ENCODE peak calls at places on chromosome 3, in four cellular contexts. One of them, this sample, is unnamed.

GRCh38 chr3:152650177-152650576 is 184.8 kb upstream of the P2RY1 start:
- DNase-seq in brain microvascular endothelial cell: no peak
- DNase-seq in CD4-positive, CD25-positive, alpha-beta regulatory T cell: no peak
- DNase-seq in dorsolateral prefrontal cortex: peak; percentile 89
- DNase-seq in this sample: no peak

GRCh38 chr3:43659250-43659880 is 31.4 kb upstream of the ABHD5 start:
- DNase-seq in brain microvascular endothelial cell: no peak
- DNase-seq in CD4-positive, CD25-positive, alpha-beta regulatory T cell: peak; percentile 26
- DNase-seq in dorsolateral prefrontal cortex: no peak
- DNase-seq in this sample: no peak

GRCh38 chr3:31918179-31919165 is 62.6 kb downstream of the OSBPL10 start:
- DNase-seq in brain microvascular endothelial cell: no peak
- DNase-seq in CD4-positive, CD25-positive, alpha-beta regulatory T cell: peak; percentile 68
- DNase-seq in dorsolateral prefrontal cortex: no peak
- DNase-seq in this sample: no peak

GRCh38 chr3:141425523-141426233 is 57.4 kb downstream of the ZBTB38 start:
- DNase-seq in brain microvascular endothelial cell: no peak
- DNase-seq in CD4-positive, CD25-positive, alpha-beta regulatory T cell: no peak
- DNase-seq in dorsolateral prefrontal cortex: no peak
- DNase-seq in this sample: no peak

GRCh38 chr3:118544458-118544857 is 490.2 kb downstream of the IGSF11 start:
- DNase-seq in brain microvascular endothelial cell: no peak
- DNase-seq in CD4-positive, CD25-positive, alpha-beta regulatory T cell: no peak
- DNase-seq in dorsolateral prefrontal cortex: no peak
- DNase-seq in this sample: no peak

GRCh38 chr3:194559530-194559929 is 72.7 kb upstream of the ATP13A3 start:
- DNase-seq in brain microvascular endothelial cell: no peak
- DNase-seq in CD4-positive, CD25-positive, alpha-beta regulatory T cell: no peak
- DNase-seq in dorsolateral prefrontal cortex: no peak
- DNase-seq in this sample: no peak

GRCh38 chr3:15899438-15899837 is 101.7 kb upstream of the ANKRD28 start:
- DNase-seq in brain microvascular endothelial cell: peak; percentile 69
- DNase-seq in CD4-positive, CD25-positive, alpha-beta regulatory T cell: peak; percentile 6
- DNase-seq in dorsolateral prefrontal cortex: no peak
- DNase-seq in this sample: no peak

GRCh38 chr3:155604126-155604525 is 140.7 kb downstream of the PLCH1 start:
- DNase-seq in brain microvascular endothelial cell: no peak
- DNase-seq in CD4-positive, CD25-positive, alpha-beta regulatory T cell: no peak
- DNase-seq in dorsolateral prefrontal cortex: no peak
- DNase-seq in this sample: no peak

GRCh38 chr3:143302638-143303171 is 183.1 kb downstream of the CHST2 start:
- DNase-seq in brain microvascular endothelial cell: peak; percentile 80
- DNase-seq in CD4-positive, CD25-positive, alpha-beta regulatory T cell: no peak
- DNase-seq in dorsolateral prefrontal cortex: peak; percentile 22
- DNase-seq in this sample: peak; percentile 70

GRCh38 chr3:46183330-46183729 is 24.8 kb downstream of the CCR1 start:
- DNase-seq in brain microvascular endothelial cell: no peak
- DNase-seq in CD4-positive, CD25-positive, alpha-beta regulatory T cell: no peak
- DNase-seq in dorsolateral prefrontal cortex: no peak
- DNase-seq in this sample: no peak

GRCh38 chr3:188854395-188855149 is 317.2 kb upstream of the TPRG1 start:
- DNase-seq in brain microvascular endothelial cell: no peak
- DNase-seq in CD4-positive, CD25-positive, alpha-beta regulatory T cell: no peak
- DNase-seq in dorsolateral prefrontal cortex: no peak
- DNase-seq in this sample: no peak

GRCh38 chr3:154247806-154248480 is 76.3 kb downstream of the DHX36 start:
- DNase-seq in brain microvascular endothelial cell: no peak
- DNase-seq in CD4-positive, CD25-positive, alpha-beta regulatory T cell: no peak
- DNase-seq in dorsolateral prefrontal cortex: no peak
- DNase-seq in this sample: no peak

GRCh38 chr3:120673116-120673515 is 8.9 kb downstream of the HGD start:
- DNase-seq in brain microvascular endothelial cell: no peak
- DNase-seq in CD4-positive, CD25-positive, alpha-beta regulatory T cell: no peak
- DNase-seq in dorsolateral prefrontal cortex: no peak
- DNase-seq in this sample: no peak

GRCh38 chr3:59085976-59086375 is 36.2 kb upstream of the CFAP20DC start:
- DNase-seq in brain microvascular endothelial cell: no peak
- DNase-seq in CD4-positive, CD25-positive, alpha-beta regulatory T cell: no peak
- DNase-seq in dorsolateral prefrontal cortex: no peak
- DNase-seq in this sample: no peak

GRCh38 chr3:46851364-46852328 is 11.6 kb downstream of the MYL3 start:
- DNase-seq in brain microvascular endothelial cell: no peak
- DNase-seq in CD4-positive, CD25-positive, alpha-beta regulatory T cell: no peak
- DNase-seq in dorsolateral prefrontal cortex: no peak
- DNase-seq in this sample: no peak

GRCh38 chr3:193776626-193777025 is 183.6 kb downstream of the OPA1 start:
- DNase-seq in brain microvascular endothelial cell: no peak
- DNase-seq in CD4-positive, CD25-positive, alpha-beta regulatory T cell: peak; percentile 84
- DNase-seq in dorsolateral prefrontal cortex: no peak
- DNase-seq in this sample: no peak

GRCh38 chr3:9787714-9788113 is 4.6 kb downstream of the TADA3 start:
- DNase-seq in brain microvascular endothelial cell: peak; percentile 12
- DNase-seq in CD4-positive, CD25-positive, alpha-beta regulatory T cell: peak; percentile 48
- DNase-seq in dorsolateral prefrontal cortex: no peak
- DNase-seq in this sample: no peak

GRCh38 chr3:149575213-149575961 is 82.4 kb downstream of the WWTR1 start:
- DNase-seq in brain microvascular endothelial cell: peak; percentile 85
- DNase-seq in CD4-positive, CD25-positive, alpha-beta regulatory T cell: no peak
- DNase-seq in dorsolateral prefrontal cortex: peak; percentile 69
- DNase-seq in this sample: peak; percentile 45

GRCh38 chr3:23761440-23761896 is 44.3 kb upstream of the UBE2E1 start:
- DNase-seq in brain microvascular endothelial cell: peak; percentile 45
- DNase-seq in CD4-positive, CD25-positive, alpha-beta regulatory T cell: peak; percentile 8
- DNase-seq in dorsolateral prefrontal cortex: no peak
- DNase-seq in this sample: no peak

GRCh38 chr3:23764407-23764806 is 41.3 kb upstream of the UBE2E1 start:
- DNase-seq in brain microvascular endothelial cell: no peak
- DNase-seq in CD4-positive, CD25-positive, alpha-beta regulatory T cell: no peak
- DNase-seq in dorsolateral prefrontal cortex: no peak
- DNase-seq in this sample: no peak

GRCh38 chr3:23762214-23763039 is 43.3 kb upstream of the UBE2E1 start:
- DNase-seq in brain microvascular endothelial cell: no peak
- DNase-seq in CD4-positive, CD25-positive, alpha-beta regulatory T cell: no peak
- DNase-seq in dorsolateral prefrontal cortex: no peak
- DNase-seq in this sample: no peak

GRCh38 chr3:23760871-23761373 is 44.8 kb upstream of the UBE2E1 start:
- DNase-seq in brain microvascular endothelial cell: no peak
- DNase-seq in CD4-positive, CD25-positive, alpha-beta regulatory T cell: no peak
- DNase-seq in dorsolateral prefrontal cortex: no peak
- DNase-seq in this sample: no peak

DNA sequence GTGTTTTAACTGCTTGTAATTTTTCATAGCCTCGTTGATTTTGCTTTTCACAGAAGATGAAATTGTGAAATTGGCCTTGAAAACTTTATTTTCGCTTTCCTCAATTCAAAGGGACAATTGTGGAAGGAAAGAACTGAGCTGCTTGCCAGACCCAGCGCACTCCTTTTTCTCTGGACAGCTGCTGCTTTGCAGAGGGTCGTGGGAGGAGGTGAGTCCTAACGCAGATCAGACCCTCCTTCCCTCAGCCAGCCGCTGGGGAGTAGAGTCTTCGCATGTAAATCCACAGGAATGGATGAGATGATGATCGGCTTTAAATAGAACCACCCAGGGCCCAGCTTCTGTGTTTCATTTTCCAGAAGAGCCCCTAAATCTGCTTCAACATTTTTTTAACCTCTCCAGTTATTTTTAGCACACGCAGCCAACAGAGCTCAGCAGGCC is 42.7 kb upstream of the UBE2E1 start:
- DNase-seq in brain microvascular endothelial cell: no peak
- DNase-seq in CD4-positive, CD25-positive, alpha-beta regulatory T cell: no peak
- DNase-seq in dorsolateral prefrontal cortex: peak; percentile 38
- DNase-seq in this sample: no peak
- H3K4me3 ChIP-seq in brain microvascular endothelial cell: peak overlapping the region; percentile 38
- H3K4me3 ChIP-seq in CD4-positive, CD25-positive, alpha-beta regulatory T cell: peak overlapping the region; percentile 11
- H3K4me3 ChIP-seq in dorsolateral prefrontal cortex: peak overlapping the region; percentile 48
- H3K4me3 ChIP-seq in this sample: peak overlapping the region; percentile 35

DNA sequence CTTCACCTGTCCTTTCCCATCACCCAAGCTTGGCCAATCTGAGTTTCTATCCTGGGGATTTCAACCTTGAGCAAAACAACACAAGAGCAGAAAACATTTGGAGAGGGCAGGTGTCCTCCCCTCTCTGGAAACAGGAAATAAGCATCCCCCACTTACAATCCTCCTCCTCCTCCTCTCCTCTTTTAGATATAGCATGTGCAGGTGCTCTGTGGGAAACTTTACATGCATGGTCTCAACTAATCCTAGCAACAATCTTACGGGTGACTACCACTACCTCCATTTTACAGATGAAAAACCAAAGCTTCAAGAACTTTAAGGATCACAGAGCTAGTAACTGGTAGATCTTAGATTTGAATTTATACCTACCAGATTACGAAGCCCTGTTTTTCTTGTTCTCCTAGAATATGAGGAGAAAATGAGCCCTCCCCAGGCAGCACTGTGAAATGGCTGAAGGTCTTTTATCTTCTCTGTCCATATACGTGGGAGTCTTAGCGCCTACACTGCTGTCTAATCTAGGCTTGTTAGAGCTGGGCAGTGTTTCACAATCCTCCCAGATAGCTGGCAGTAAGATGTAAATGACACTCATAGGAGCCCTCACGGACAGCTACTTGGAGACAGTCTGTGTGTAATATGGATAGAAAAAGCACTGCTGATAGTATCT is 301.2 kb upstream of the PROK2 start:
- DNase-seq in brain microvascular endothelial cell: peak; percentile 4
- DNase-seq in CD4-positive, CD25-positive, alpha-beta regulatory T cell: no peak
- DNase-seq in dorsolateral prefrontal cortex: no peak
- DNase-seq in this sample: no peak
- H3K27me3 ChIP-seq in brain microvascular endothelial cell: peaks cover 3% of the 10 kb centered on the region
- H3K27me3 ChIP-seq in CD4-positive, CD25-positive, alpha-beta regulatory T cell: no peaks in the 10 kb centered on the region
- H3K27me3 ChIP-seq in dorsolateral prefrontal cortex: no peaks in the 10 kb centered on the region
- H3K27me3 ChIP-seq in this sample: no peaks in the 10 kb centered on the region

GRCh38 chr3:30550246-30550645 is 56.2 kb upstream of the TGFBR2 start:
- DNase-seq in brain microvascular endothelial cell: no peak
- DNase-seq in CD4-positive, CD25-positive, alpha-beta regulatory T cell: no peak
- DNase-seq in dorsolateral prefrontal cortex: no peak
- DNase-seq in this sample: no peak

GRCh38 chr3:30551927-30552326 is 54.5 kb upstream of the TGFBR2 start:
- DNase-seq in brain microvascular endothelial cell: no peak
- DNase-seq in CD4-positive, CD25-positive, alpha-beta regulatory T cell: no peak
- DNase-seq in dorsolateral prefrontal cortex: no peak
- DNase-seq in this sample: no peak

GRCh38 chr3:30548605-30549004 is 57.8 kb upstream of the TGFBR2 start:
- DNase-seq in brain microvascular endothelial cell: no peak
- DNase-seq in CD4-positive, CD25-positive, alpha-beta regulatory T cell: peak; percentile 32
- DNase-seq in dorsolateral prefrontal cortex: no peak
- DNase-seq in this sample: no peak

GRCh38 chr3:30551266-30551665 is 55.1 kb upstream of the TGFBR2 start:
- DNase-seq in brain microvascular endothelial cell: no peak
- DNase-seq in CD4-positive, CD25-positive, alpha-beta regulatory T cell: no peak
- DNase-seq in dorsolateral prefrontal cortex: no peak
- DNase-seq in this sample: no peak

DNA sequence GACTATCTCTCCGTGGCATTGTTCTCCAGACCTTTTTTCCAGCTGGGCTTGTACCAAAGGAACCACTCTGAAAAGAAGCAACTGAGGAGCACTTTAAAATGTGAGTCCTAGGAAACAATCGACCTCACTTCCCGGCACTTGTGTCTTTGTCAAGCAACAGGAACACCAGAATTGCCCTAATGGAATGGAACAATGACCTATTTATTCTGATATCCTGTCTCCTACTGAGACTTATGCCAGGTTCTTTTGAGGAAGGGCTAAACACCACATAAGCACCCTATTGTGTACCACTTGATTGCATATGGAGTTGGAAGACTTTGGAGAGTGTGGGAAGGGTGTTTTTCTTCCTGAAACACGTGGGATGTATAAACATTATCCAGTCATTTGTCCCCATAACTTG is 56.8 kb upstream of the TGFBR2 start:
- DNase-seq in brain microvascular endothelial cell: no peak
- DNase-seq in CD4-positive, CD25-positive, alpha-beta regulatory T cell: no peak
- DNase-seq in dorsolateral prefrontal cortex: no peak
- DNase-seq in this sample: no peak
- H3K27ac ChIP-seq in brain microvascular endothelial cell: no peak overlapping the region
- H3K27ac ChIP-seq in CD4-positive, CD25-positive, alpha-beta regulatory T cell: no peak overlapping the region
- H3K27ac ChIP-seq in dorsolateral prefrontal cortex: no peak overlapping the region
- H3K27ac ChIP-seq in this sample: peak overlapping the region; percentile 46

GRCh38 chr3:53164911-53165310 is 3.9 kb downstream of the PRKCD start:
- DNase-seq in brain microvascular endothelial cell: no peak
- DNase-seq in CD4-positive, CD25-positive, alpha-beta regulatory T cell: no peak
- DNase-seq in dorsolateral prefrontal cortex: no peak
- DNase-seq in this sample: no peak
- H3K4me3 ChIP-seq in brain microvascular endothelial cell: no peak overlapping the region
- H3K4me3 ChIP-seq in CD4-positive, CD25-positive, alpha-beta regulatory T cell: no peak overlapping the region
- H3K4me3 ChIP-seq in dorsolateral prefrontal cortex: no peak overlapping the region
- H3K4me3 ChIP-seq in this sample: no peak overlapping the region

DNA sequence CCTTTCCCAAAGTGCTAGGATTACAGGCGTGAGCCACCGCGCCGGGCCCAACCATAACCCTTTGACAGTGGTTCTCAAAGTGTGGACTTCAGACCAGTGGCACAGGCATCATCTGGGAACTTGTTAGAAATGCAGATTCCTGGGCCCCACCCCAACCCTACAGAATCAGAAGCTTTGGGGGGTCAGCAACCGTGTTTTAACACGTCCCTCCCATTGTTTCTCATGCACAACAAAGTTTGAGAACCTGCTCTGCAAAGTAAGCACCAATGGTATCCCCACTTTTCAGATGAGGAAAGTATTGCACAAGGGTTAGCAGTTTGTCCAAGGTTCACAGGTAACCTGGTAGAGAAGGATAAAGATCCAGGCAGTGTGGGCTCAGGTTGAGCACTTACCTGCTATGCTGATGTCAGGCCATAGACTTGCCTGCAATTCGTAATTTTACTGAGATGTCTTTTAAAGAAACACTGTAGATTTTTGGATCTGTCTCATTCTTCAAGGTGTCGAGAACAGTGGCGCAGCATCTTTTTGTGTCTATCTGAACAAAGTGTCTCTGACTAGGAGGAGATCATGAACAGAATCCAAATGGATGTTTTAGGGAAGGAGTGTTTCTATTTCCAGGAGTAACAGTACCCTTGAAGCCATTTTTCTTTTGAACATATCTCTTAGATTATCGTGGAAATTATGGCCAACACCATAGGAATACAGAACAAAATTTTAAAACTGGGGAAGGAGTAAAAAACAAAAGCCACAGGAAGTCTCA is 2.5 kb downstream of the GXYLT2 start:
- DNase-seq in brain microvascular endothelial cell: no peak
- DNase-seq in CD4-positive, CD25-positive, alpha-beta regulatory T cell: no peak
- DNase-seq in dorsolateral prefrontal cortex: no peak
- DNase-seq in this sample: no peak
- H3K27me3 ChIP-seq in brain microvascular endothelial cell: no peaks in the 10 kb centered on the region
- H3K27me3 ChIP-seq in CD4-positive, CD25-positive, alpha-beta regulatory T cell: peaks cover 43% of the 10 kb centered on the region
- H3K27me3 ChIP-seq in dorsolateral prefrontal cortex: no peaks in the 10 kb centered on the region
- H3K27me3 ChIP-seq in this sample: no peaks in the 10 kb centered on the region